ENCODE peak calls at places on chromosomes 1 and 21, in seven cellular contexts. C is SK-N-SH, Q is K562, F is H1, B is HepG2, Z is HCT116, L is GM12878. S is an unnamed sample. For H3K36me3, the result is how much of the 10 kb centered on the place peaks cover.

GRCh38 chr21:43362928-43363314 is 64.0 kb downstream of the SIK1 start:
- DNase-seq in C (no peak), Q (peak), F (no peak), B (no peak), Z (no peak), L (no peak), S (no peak)

GRCh38 chr1:162944974-162945639 is 84.1 kb upstream of the CCDC190 start:
- DNase-seq in C (peak), Q (no peak), F (no peak), B (no peak), Z (no peak), L (no peak), S (no peak)

GRCh38 chr21:32705901-32706300 is 21.9 kb downstream of the SYNJ1 start:
- DNase-seq in C (no peak), Q (no peak), F (no peak), B (no peak), Z (no peak), L (no peak), S (no peak)

GRCh38 chr1:38114231-38114630 is 67.6 kb upstream of the POU3F1 start:
- DNase-seq in C (no peak), Q (no peak), F (no peak), B (no peak), Z (no peak), L (no peak), S (no peak)

GRCh38 chr1:248821101-248821500 is 4.6 kb downstream of the SH3BP5L start:
- DNase-seq in C (peak), Q (no peak), F (no peak), B (peak), Z (no peak), L (no peak), S (no peak)

GRCh38 chr1:30095451-30096025 is 627.8 kb downstream of the MATN1 start:
- DNase-seq in C (no peak), Q (no peak), F (no peak), B (no peak), Z (no peak), L (no peak), S (no peak)

GRCh38 chr1:104064391-104064790 is 314.7 kb downstream of the AMY1C start:
- DNase-seq in C (no peak), Q (no peak), F (no peak), B (no peak), Z (no peak), L (no peak), S (no peak)

GRCh38 chr1:180614746-180615145 is 17.1 kb upstream of the XPR1 start:
- DNase-seq in C (no peak), Q (no peak), F (no peak), B (no peak), Z (no peak), L (no peak), S (no peak)

GRCh38 chr1:162857850-162858249 is 3.1 kb downstream of the CCDC190 start:
- DNase-seq in C (no peak), Q (no peak), F (no peak), B (no peak), Z (no peak), L (no peak), S (no peak)

GRCh38 chr1:114597949-114598348 is 16.5 kb upstream of the BCAS2 start:
- DNase-seq in C (no peak), Q (no peak), F (no peak), B (no peak), Z (no peak), L (no peak), S (no peak)

GRCh38 chr1:6083801-6084467 is 38.2 kb downstream of the KCNAB2 start:
- DNase-seq in C (no peak), Q (no peak), F (no peak), B (no peak), Z (no peak), L (no peak), S (no peak)

GRCh38 chr1:186499571-186499970 is 38.7 kb upstream of the PDC start:
- DNase-seq in C (no peak), Q (no peak), F (no peak), B (no peak), Z (no peak), L (no peak), S (no peak)

GRCh38 chr1:201578008-201578888 is 39.3 kb downstream of the NAV1 start:
- DNase-seq in C (no peak), Q (peak), F (no peak), B (no peak), Z (no peak), L (no peak), S (no peak)

GRCh38 chr1:202575906-202576653 is 134.2 kb downstream of the SYT2 start:
- DNase-seq in C (peak), Q (no peak), F (no peak), B (no peak), Z (no peak), L (no peak), S (no peak)

GRCh38 chr1:58890091-58890490 is 106.2 kb upstream of the JUN start:
- DNase-seq in C (no peak), Q (no peak), F (no peak), B (no peak), Z (no peak), L (no peak), S (no peak)

GRCh38 chr1:160261526-160261877 is 847 bp downstream of the DCAF8 start:
- DNase-seq in C (peak), Q (peak), F (no peak), B (peak), Z (no peak), L (peak), S (no peak)

GRCh38 chr1:47824721-47825120 is 172.5 kb downstream of the TRABD2B start:
- DNase-seq in C (no peak), Q (no peak), F (no peak), B (no peak), Z (no peak), L (no peak), S (no peak)

GRCh38 chr21:18603246-18603645 is 199.7 kb upstream of the TMPRSS15 start:
- DNase-seq in C (no peak), Q (no peak), F (no peak), B (no peak), Z (no peak), L (no peak), S (no peak)

GRCh38 chr1:176904057-176904815 is 260.3 kb downstream of the ASTN1 start:
- DNase-seq in C (no peak), Q (no peak), F (peak), B (no peak), Z (no peak), L (no peak), S (no peak)

GRCh38 chr1:211323156-211324063 is 3.2 kb upstream of the TRAF5 start:
- DNase-seq in C (peak), Q (peak), F (peak), B (peak), Z (no peak), L (no peak), S (peak)

GRCh38 chr1:63779338-63779819 is 5.6 kb downstream of the ROR1 start:
- DNase-seq in C (no peak), Q (no peak), F (no peak), B (no peak), Z (no peak), L (no peak), S (no peak)

GRCh38 chr1:28296401-28297220 is 32.2 kb upstream of the MED18 start:
- DNase-seq in C (no peak), Q (peak), F (peak), B (peak), Z (no peak), L (no peak), S (peak)

GRCh38 chr1:162678439-162678838 is 46.2 kb downstream of the DDR2 start:
- DNase-seq in C (no peak), Q (no peak), F (no peak), B (peak), Z (peak), L (no peak), S (no peak)

GRCh38 chr1:183837062-183837461 is 32.1 kb downstream of the RGL1 start:
- DNase-seq in C (no peak), Q (no peak), F (no peak), B (no peak), Z (no peak), L (no peak), S (no peak)

GRCh38 chr21:29342394-29342957 is 43.8 kb downstream of the BACH1 start:
- DNase-seq in C (peak), Q (no peak), F (no peak), B (no peak), Z (no peak), L (peak), S (no peak)

GRCh38 chr1:3483801-3484444 is 29.5 kb downstream of the ARHGEF16 start:
- DNase-seq in C (peak), Q (peak), F (peak), B (peak), Z (no peak), L (no peak), S (no peak)

GRCh38 chr1:76713535-76713934 is 153.7 kb upstream of the ST6GALNAC5 start:
- DNase-seq in C (no peak), Q (no peak), F (no peak), B (no peak), Z (no peak), L (peak), S (no peak)

GRCh38 chr1:201361652-201362504 is 15.6 kb downstream of the TNNT2 start:
- DNase-seq in C (peak), Q (peak), F (peak), B (peak), Z (peak), L (no peak), S (peak)

GRCh38 chr1:95431216-95431615 is 197.2 kb downstream of the RWDD3 start:
- DNase-seq in C (no peak), Q (no peak), F (no peak), B (no peak), Z (no peak), L (no peak), S (no peak)

GRCh38 chr21:40165671-40166070 is 298.4 kb downstream of the PCP4 start:
- DNase-seq in C (no peak), Q (no peak), F (no peak), B (no peak), Z (no peak), L (no peak), S (peak)

GRCh38 chr1:6975371-6975770 is 190.1 kb downstream of the CAMTA1 start:
- DNase-seq in C (no peak), Q (no peak), F (no peak), B (no peak), Z (no peak), L (no peak), S (no peak)

GRCh38 chr1:167797005-167797404 is 75.2 kb downstream of the MPZL1 start:
- DNase-seq in C (no peak), Q (peak), F (no peak), B (no peak), Z (no peak), L (no peak), S (peak)

GRCh38 chr1:43525995-43526394 is 4.7 kb upstream of the PTPRF start:
- DNase-seq in C (no peak), Q (no peak), F (no peak), B (no peak), Z (peak), L (no peak), S (no peak)

GRCh38 chr1:65036614-65037180 is 70.3 kb upstream of the JAK1 start:
- DNase-seq in C (no peak), Q (no peak), F (no peak), B (no peak), Z (no peak), L (no peak), S (no peak)

GRCh38 chr1:24641646-24642151 is 1.4 kb upstream of the SRRM1 start:
- DNase-seq in C (peak), Q (peak), F (no peak), B (no peak), Z (no peak), L (no peak), S (no peak)

GRCh38 chr1:238710697-238711096 is 675.7 kb upstream of the CHRM3 start:
- DNase-seq in C (no peak), Q (no peak), F (no peak), B (no peak), Z (no peak), L (no peak), S (peak)

GRCh38 chr1:2133879-2134215 is 60.7 kb downstream of the FAAP20 start:
- DNase-seq in C (no peak), Q (no peak), F (no peak), B (no peak), Z (no peak), L (no peak), S (no peak)

GRCh38 chr1:26749458-26749857 is 38.3 kb upstream of the PIGV start:
- DNase-seq in C (no peak), Q (no peak), F (no peak), B (no peak), Z (no peak), L (no peak), S (no peak)

GRCh38 chr1:26754086-26754874 is 33.5 kb upstream of the PIGV start:
- DNase-seq in C (no peak), Q (no peak), F (no peak), B (no peak), Z (no peak), L (no peak), S (no peak)

GRCh38 chr1:26748351-26748750 is 39.4 kb upstream of the PIGV start:
- DNase-seq in C (no peak), Q (no peak), F (no peak), B (no peak), Z (no peak), L (no peak), S (no peak)

GRCh38 chr1:26747048-26747447 is 40.7 kb upstream of the PIGV start:
- DNase-seq in C (no peak), Q (no peak), F (no peak), B (no peak), Z (no peak), L (no peak), S (no peak)

GRCh38 chr1:26752519-26752918 is 35.2 kb upstream of the PIGV start:
- DNase-seq in C (no peak), Q (no peak), F (no peak), B (no peak), Z (no peak), L (no peak), S (no peak)
- H3K36me3 ChIP-seq in C (under half), Q (half or more), F (under half), B (half or more), Z (under half), L (under half), S (half or more)

GRCh38 chr1:197838836-197839235 is 63.6 kb upstream of the DENND1B start:
- DNase-seq in C (no peak), Q (peak), F (no peak), B (no peak), Z (peak), L (no peak), S (no peak)

GRCh38 chr1:197841158-197841557 is 61.3 kb upstream of the C1orf53 start:
- DNase-seq in C (no peak), Q (peak), F (no peak), B (peak), Z (no peak), L (no peak), S (no peak)

GRCh38 chr1:197837911-197838310 is 62.6 kb upstream of the DENND1B start:
- DNase-seq in C (no peak), Q (no peak), F (no peak), B (peak), Z (no peak), L (no peak), S (no peak)

GRCh38 chr1:197845886-197846285 is 56.5 kb upstream of the C1orf53 start:
- DNase-seq in C (no peak), Q (no peak), F (no peak), B (no peak), Z (no peak), L (no peak), S (no peak)

GRCh38 chr1:197841828-197842573 is 60.4 kb upstream of the C1orf53 start:
- DNase-seq in C (no peak), Q (no peak), F (no peak), B (no peak), Z (no peak), L (no peak), S (no peak)
- TF ChIP-seq YY1 in C (no peak), Q (no peak), F (no peak), B (no peak), Z (no peak), L (no peak), S (no peak)

GRCh38 chr1:236727521-236727920 is 41.2 kb downstream of the ACTN2 start:
- DNase-seq in C (no peak), Q (no peak), F (no peak), B (peak), Z (no peak), L (no peak), S (no peak)

GRCh38 chr1:236724521-236724920 is 38.2 kb downstream of the ACTN2 start:
- DNase-seq in C (no peak), Q (no peak), F (no peak), B (no peak), Z (no peak), L (no peak), S (no peak)

GRCh38 chr1:236728752-236729151 is 42.5 kb downstream of the ACTN2 start:
- DNase-seq in C (no peak), Q (no peak), F (no peak), B (no peak), Z (no peak), L (no peak), S (no peak)

GRCh38 chr1:236725638-236726037 is 39.3 kb downstream of the ACTN2 start:
- DNase-seq in C (no peak), Q (no peak), F (no peak), B (no peak), Z (no peak), L (no peak), S (no peak)

DNA sequence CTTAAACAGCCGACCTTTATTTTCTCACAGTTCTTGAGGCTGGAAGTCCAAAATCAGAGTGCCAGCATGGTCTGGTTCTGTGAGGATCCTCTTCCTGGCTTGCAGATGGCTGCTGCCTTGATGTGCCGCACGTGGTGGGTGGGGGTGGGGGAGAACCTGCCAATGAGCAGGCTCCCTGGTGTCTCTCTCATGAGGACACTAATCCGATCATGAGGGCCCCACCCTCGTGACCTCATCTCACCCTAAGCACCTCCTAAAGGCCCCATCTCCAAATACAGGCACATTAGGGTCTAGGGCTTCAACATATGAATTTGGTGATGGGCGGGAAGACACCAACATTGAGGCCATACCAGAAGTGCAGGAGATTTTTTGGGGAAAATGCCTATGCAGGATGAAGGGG is 37.8 kb downstream of the ACTN2 start:
- DNase-seq in C (no peak), Q (no peak), F (no peak), B (no peak), Z (no peak), L (no peak), S (no peak)
- H3K36me3 ChIP-seq in C (under half), Q (under half), F (under half), B (under half), Z (under half), L (under half), S (under half)

DNA sequence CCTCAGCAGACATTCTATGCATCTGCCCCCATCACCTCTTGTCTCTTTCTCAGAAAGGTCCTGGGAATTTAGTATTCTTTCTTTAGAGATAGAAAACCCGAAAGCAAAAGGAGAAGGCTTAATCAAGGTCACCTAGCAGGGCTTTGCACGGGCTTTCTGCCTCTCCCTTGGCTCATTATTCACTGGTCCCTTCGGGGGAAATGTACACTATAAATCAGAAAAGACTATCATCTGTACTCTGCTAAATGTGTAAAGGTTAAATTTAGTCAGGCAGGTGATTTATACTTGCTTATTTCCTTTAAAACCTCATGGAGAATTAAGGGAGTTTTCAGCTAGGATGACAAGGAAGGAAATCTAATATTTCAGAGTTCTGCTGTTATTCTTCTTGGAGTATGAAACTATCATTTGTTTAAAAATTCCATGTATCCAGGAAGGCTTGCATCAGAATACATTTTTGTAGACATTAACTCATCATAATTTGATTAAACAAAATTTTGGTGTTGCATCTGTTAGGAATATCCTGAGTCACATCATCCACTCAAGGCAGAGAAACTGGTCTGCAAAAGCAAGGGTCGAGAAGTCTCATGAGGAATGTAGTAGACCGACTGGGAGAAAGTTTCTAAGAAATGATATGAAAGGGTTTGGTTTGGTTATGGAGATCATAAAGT is 124.6 kb downstream of the GABPA start:
- DNase-seq in C (no peak), Q (no peak), F (no peak), B (no peak), Z (no peak), L (no peak), S (no peak)
- TF ChIP-seq YY1 in C (no peak), Q (no peak), F (no peak), B (no peak), Z (no peak), L (no peak), S (no peak)

GRCh38 chr1:41330588-41331545 is 30.4 kb upstream of the FOXO6 start:
- DNase-seq in C (no peak), Q (peak), F (peak), B (no peak), Z (peak), L (no peak), S (peak)

GRCh38 chr1:41328780-41329640 is 32.2 kb upstream of the FOXO6 start:
- DNase-seq in C (no peak), Q (no peak), F (peak), B (no peak), Z (no peak), L (no peak), S (no peak)

GRCh38 chr1:41333146-41333784 is 28.0 kb upstream of the FOXO6 start:
- DNase-seq in C (no peak), Q (peak), F (peak), B (peak), Z (no peak), L (no peak), S (no peak)

GRCh38 chr1:41329662-41330587 is 31.3 kb upstream of the FOXO6 start:
- DNase-seq in C (no peak), Q (no peak), F (peak), B (no peak), Z (no peak), L (no peak), S (no peak)

DNA sequence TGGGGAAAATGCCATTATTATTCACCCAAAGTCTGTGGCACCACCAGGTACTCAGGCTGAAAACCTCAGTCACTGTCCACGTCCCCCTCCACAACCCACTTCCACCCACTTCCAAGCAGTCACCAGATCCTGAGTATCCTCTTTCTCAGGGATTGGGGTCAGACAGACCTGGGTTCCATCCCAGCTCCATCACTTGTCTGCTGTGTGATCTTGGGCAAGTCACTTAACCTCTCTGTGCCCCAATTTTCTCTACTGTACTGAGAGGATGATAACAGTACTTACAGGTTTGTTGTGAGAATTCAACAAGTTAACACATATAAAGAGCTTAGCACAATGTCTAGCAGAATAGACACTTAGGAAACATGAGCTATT is 29.7 kb upstream of the FOXO6 start:
- DNase-seq in C (no peak), Q (no peak), F (no peak), B (no peak), Z (no peak), L (no peak), S (no peak)
- H3K36me3 ChIP-seq in C (under half), Q (under half), F (under half), B (under half), Z (under half), L (under half), S (under half)

GRCh38 chr1:15975358-15975804 is 520 bp downstream of the ZBTB17 start:
- DNase-seq in C (peak), Q (peak), F (peak), B (peak), Z (no peak), L (peak), S (no peak)
- TF ChIP-seq YY1 in C (no peak), Q (no peak), F (no peak), B (no peak), Z (no peak), L (no peak), S (no peak)

S was measured in NT2/D1.